ENCODE peak calls at places on chromosomes 1 and 21, in seven cellular contexts. A is cardiac fibroblast, M is pancreas, Z is AG09309, W is SJSA1, D is ovary, E is GM23338. X is an unnamed sample.

GRCh38 chr1:152565535-152566215 is 905 bp downstream of the LCE3E start:
- DNase-seq in D (no peak), E (no peak), Z (no peak), M (no peak), A (no peak), W (no peak), X (no peak)

GRCh38 chr1:220956861-220957605 is 77.8 kb downstream of the HLX start:
- DNase-seq in W (peak; percentile 57), M (no peak), E (no peak), Z (peak; percentile 97), D (no peak), A (peak; percentile 88), X (peak; percentile 61)

GRCh38 chr1:36083635-36084501 is at the start of gene TEKT2:
- DNase-seq in A (peak; percentile 53), E (peak; percentile 96), D (peak; percentile 55), W (no peak), M (peak; percentile 59), Z (no peak), X (no peak)

GRCh38 chr1:28087614-28088167 is 719 bp downstream of the EYA3 start:
- DNase-seq in Z (no peak), D (no peak), W (no peak), A (peak; percentile 25), M (no peak), E (peak; percentile 70), X (no peak)

GRCh38 chr1:77524038-77524437 is 158.4 kb downstream of the ZZZ3 start:
- DNase-seq in W (no peak), D (no peak), M (no peak), Z (no peak), E (no peak), A (no peak), X (no peak)

GRCh38 chr1:119784127-119784781 is 15.5 kb upstream of the HMGCS2 start:
- DNase-seq in W (no peak), E (no peak), D (peak; percentile 29), M (peak; percentile 47), Z (peak; percentile 55), A (peak; percentile 91), X (peak; percentile 82)

GRCh38 chr1:6694126-6694713 is 7.4 kb downstream of the DNAJC11 start:
- DNase-seq in W (no peak), E (peak; percentile 87), Z (no peak), A (no peak), D (no peak), M (no peak), X (no peak)

GRCh38 chr1:216778763-216779162 is 55.5 kb upstream of the ESRRG start:
- DNase-seq in A (no peak), D (no peak), Z (no peak), E (no peak), M (no peak), W (no peak), X (no peak)

GRCh38 chr1:206693592-206693991 is 8.9 kb downstream of the MAPKAPK2 start:
- DNase-seq in D (no peak), M (no peak), A (no peak), E (no peak), W (no peak), Z (no peak), X (peak; percentile 64)

GRCh38 chr1:93633313-93633712 is 48.3 kb downstream of the BCAR3 start:
- DNase-seq in A (no peak), D (no peak), W (no peak), Z (no peak), M (no peak), E (no peak), X (no peak)

GRCh38 chr1:152582647-152583046 is 2.3 kb upstream of the LCE3D start:
- DNase-seq in E (no peak), W (no peak), Z (no peak), D (no peak), A (no peak), M (no peak), X (no peak)

GRCh38 chr1:63557365-63557987 is 34.2 kb downstream of the EFCAB7 start:
- DNase-seq in A (peak; percentile 60), E (peak; percentile 83), W (no peak), D (no peak), Z (no peak), M (peak; percentile 34), X (no peak)

GRCh38 chr21:41846033-41846317 is 33.2 kb downstream of the PRDM15 start:
- DNase-seq in E (no peak), D (no peak), Z (no peak), W (no peak), A (no peak), M (no peak), X (no peak)

GRCh38 chr1:21649315-21649714 is 19.8 kb downstream of the RAP1GAP start:
- DNase-seq in W (no peak), A (no peak), E (no peak), M (no peak), Z (no peak), D (no peak), X (no peak)

GRCh38 chr1:38741341-38741740 is 118.2 kb downstream of the RRAGC start:
- DNase-seq in A (peak; percentile 65), D (no peak), Z (no peak), M (no peak), W (no peak), E (peak; percentile 32), X (peak; percentile 79)

GRCh38 chr21:15557925-15558324 is 171.9 kb upstream of the USP25 start:
- DNase-seq in Z (no peak), E (no peak), D (no peak), M (no peak), W (no peak), A (no peak), X (no peak)

GRCh38 chr1:5244631-5245285 is 590.3 kb downstream of the AJAP1 start:
- DNase-seq in M (no peak), D (no peak), A (no peak), Z (no peak), W (no peak), E (no peak), X (no peak)

GRCh38 chr1:234722904-234723588 is 113.1 kb upstream of the IRF2BP2 start:
- DNase-seq in A (peak; percentile 94), E (no peak), M (peak; percentile 66), D (peak; percentile 63), W (peak; percentile 67), Z (peak; percentile 89), X (peak; percentile 82)

GRCh38 chr21:43271452-43272020 is 102.7 kb downstream of the CRYAA start:
- DNase-seq in D (peak; percentile 16), A (no peak), W (no peak), M (no peak), E (no peak), Z (no peak), X (peak; percentile 20)

GRCh38 chr1:183200451-183200850 is 14.4 kb downstream of the LAMC2 start:
- DNase-seq in A (no peak), M (no peak), E (no peak), D (no peak), Z (no peak), W (no peak), X (no peak)

GRCh38 chr21:27085387-27085786 is 118.5 kb upstream of the ADAMTS5 start:
- DNase-seq in D (no peak), W (no peak), E (no peak), M (no peak), Z (no peak), A (no peak), X (no peak)

GRCh38 chr1:215844777-215845176 is 277.7 kb downstream of the KCTD3 start:
- DNase-seq in A (no peak), M (no peak), E (no peak), D (no peak), Z (no peak), W (no peak), X (no peak)

GRCh38 chr1:111515291-111516007 is 12.0 kb upstream of the ADORA3 start:
- DNase-seq in M (no peak), Z (no peak), W (no peak), A (peak; percentile 51), E (peak; percentile 71), D (peak; percentile 62), X (peak; percentile 88)
- H3K4me3 ChIP-seq in M (no peak overlapping the region), Z (peak overlapping the region; percentile 35), W (no peak overlapping the region), A (peak overlapping the region; percentile 26), E (peak overlapping the region; percentile 59), D (peak overlapping the region; percentile 25), X (peak overlapping the region; percentile 3)

GRCh38 chr1:200795151-200795550 is 56.5 kb downstream of the CAMSAP2 start:
- DNase-seq in M (no peak), A (peak; percentile 44), D (no peak), E (no peak), Z (no peak), W (no peak), X (no peak)

GRCh38 chr1:200794506-200795065 is 55.9 kb downstream of the CAMSAP2 start:
- DNase-seq in D (no peak), E (no peak), M (no peak), W (no peak), Z (no peak), A (no peak), X (no peak)

GRCh38 chr1:200787896-200788387 is 49.2 kb downstream of the CAMSAP2 start:
- DNase-seq in A (no peak), Z (no peak), M (no peak), E (no peak), W (no peak), D (no peak), X (no peak)

DNA sequence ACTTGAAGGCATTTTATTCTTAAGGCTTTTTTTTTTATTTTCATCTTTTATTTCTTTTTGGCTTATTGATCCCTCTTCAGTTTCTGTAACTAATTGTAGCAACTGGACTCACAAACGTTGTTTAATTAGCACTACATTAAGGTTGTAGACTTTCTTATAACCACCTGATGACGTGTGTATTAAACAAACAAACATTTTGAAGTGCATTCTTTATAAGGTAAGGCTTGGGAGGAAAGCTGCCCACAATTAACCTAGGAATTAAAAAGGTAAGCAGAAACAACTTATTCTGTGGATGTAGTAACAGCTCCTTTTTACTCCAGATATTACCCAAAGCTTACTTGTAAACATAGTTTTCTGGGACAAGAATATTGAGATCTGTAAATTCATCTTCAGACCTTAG is 55.0 kb downstream of the CAMSAP2 start:
- DNase-seq in A (no peak), M (no peak), W (no peak), D (no peak), E (no peak), Z (no peak), X (no peak)
- H3K4me3 ChIP-seq in A (no peak overlapping the region), M (no peak overlapping the region), W (no peak overlapping the region), D (no peak overlapping the region), E (no peak overlapping the region), Z (no peak overlapping the region), X (no peak overlapping the region)

GRCh38 chr1:192159034-192159433 is 772 bp downstream of the RGS18 start:
- DNase-seq in Z (no peak), M (no peak), W (no peak), A (no peak), E (no peak), D (no peak), X (no peak)
- H3K4me3 ChIP-seq in Z (no peak overlapping the region), M (no peak overlapping the region), W (no peak overlapping the region), A (no peak overlapping the region), E (no peak overlapping the region), D (no peak overlapping the region), X (no peak overlapping the region)

GRCh38 chr1:107358611-107359342 is 217.9 kb downstream of the NTNG1 start:
- DNase-seq in E (no peak), M (no peak), A (no peak), Z (no peak), W (no peak), D (no peak), X (no peak)

GRCh38 chr1:107359472-107360241 is 218.8 kb downstream of the NTNG1 start:
- DNase-seq in A (no peak), D (no peak), E (no peak), M (no peak), W (no peak), Z (no peak), X (no peak)

GRCh38 chr1:107357381-107357780 is 216.5 kb downstream of the NTNG1 start:
- DNase-seq in W (no peak), E (no peak), D (no peak), M (no peak), Z (no peak), A (no peak), X (no peak)

GRCh38 chr1:107365874-107366273 is 225.0 kb downstream of the NTNG1 start:
- DNase-seq in W (no peak), M (no peak), D (no peak), E (no peak), Z (no peak), A (no peak), X (no peak)

GRCh38 chr1:107362468-107362867 is 221.6 kb downstream of the NTNG1 start:
- DNase-seq in E (no peak), A (no peak), W (no peak), M (no peak), Z (no peak), D (no peak), X (no peak)
- H3K4me3 ChIP-seq in E (no peak overlapping the region), A (no peak overlapping the region), W (no peak overlapping the region), M (no peak overlapping the region), Z (no peak overlapping the region), D (no peak overlapping the region), X (no peak overlapping the region)

X was measured in right cardiac atrium.